ENCODE peak calls at places on chromosomes 4 and X, in six cellular contexts. One of them, this sample, is unnamed.

GRCh38 chrX:130165181-130165702 is 399 bp downstream of the AIFM1 start:
- DNase-seq in Caco-2: no peak
- DNase-seq in astrocyte: no peak
- DNase-seq in fibroblast of lung: peak
- DNase-seq in cardiac fibroblast: peak
- DNase-seq in cardiac muscle cell: no peak
- DNase-seq in this sample: peak

GRCh38 chr4:138875886-138876608 is 139.5 kb upstream of the NOCT start:
- DNase-seq in Caco-2: peak
- DNase-seq in cardiac muscle cell: no peak
- DNase-seq in astrocyte: peak
- DNase-seq in cardiac fibroblast: peak
- DNase-seq in fibroblast of lung: peak
- DNase-seq in this sample: peak

GRCh38 chrX:39753296-39753996 is 344.3 kb downstream of the BCOR start:
- DNase-seq in cardiac fibroblast: peak
- DNase-seq in cardiac muscle cell: no peak
- DNase-seq in Caco-2: peak
- DNase-seq in astrocyte: peak
- DNase-seq in fibroblast of lung: no peak
- DNase-seq in this sample: peak

GRCh38 chrX:48761674-48762471 is at the start of gene GLOD5:
- DNase-seq in Caco-2: peak
- DNase-seq in cardiac muscle cell: peak
- DNase-seq in cardiac fibroblast: peak
- DNase-seq in fibroblast of lung: no peak
- DNase-seq in astrocyte: no peak
- DNase-seq in this sample: no peak

GRCh38 chr4:118823471-118823870 is 12.5 kb downstream of the SEC24D start:
- DNase-seq in fibroblast of lung: no peak
- DNase-seq in Caco-2: no peak
- DNase-seq in astrocyte: no peak
- DNase-seq in cardiac muscle cell: no peak
- DNase-seq in cardiac fibroblast: no peak
- DNase-seq in this sample: no peak

GRCh38 chr4:53987761-53988171 is 76.6 kb downstream of the CHIC2 start:
- DNase-seq in Caco-2: no peak
- DNase-seq in astrocyte: peak
- DNase-seq in fibroblast of lung: peak
- DNase-seq in cardiac fibroblast: peak
- DNase-seq in cardiac muscle cell: no peak
- DNase-seq in this sample: peak

GRCh38 chrX:42714981-42715688 is 62.8 kb downstream of the PPP1R2C start:
- DNase-seq in astrocyte: peak
- DNase-seq in fibroblast of lung: peak
- DNase-seq in cardiac fibroblast: no peak
- DNase-seq in Caco-2: no peak
- DNase-seq in cardiac muscle cell: peak
- DNase-seq in this sample: no peak

GRCh38 chr4:47483722-47484121 is 1.4 kb upstream of the ATP10D start:
- DNase-seq in cardiac muscle cell: no peak
- DNase-seq in fibroblast of lung: no peak
- DNase-seq in Caco-2: peak
- DNase-seq in astrocyte: peak
- DNase-seq in cardiac fibroblast: no peak
- DNase-seq in this sample: peak

GRCh38 chrX:101191217-101191750 is 28.3 kb upstream of the DRP2 start:
- DNase-seq in Caco-2: no peak
- DNase-seq in cardiac muscle cell: peak
- DNase-seq in cardiac fibroblast: peak
- DNase-seq in astrocyte: no peak
- DNase-seq in fibroblast of lung: no peak
- DNase-seq in this sample: no peak

GRCh38 chr4:5003918-5004317 is 15.3 kb downstream of the CYTL1 start:
- DNase-seq in astrocyte: no peak
- DNase-seq in cardiac fibroblast: no peak
- DNase-seq in cardiac muscle cell: no peak
- DNase-seq in Caco-2: no peak
- DNase-seq in fibroblast of lung: no peak
- DNase-seq in this sample: no peak
- TF ChIP-seq CTCF in astrocyte: no peak
- TF ChIP-seq CTCF in cardiac fibroblast: no peak
- TF ChIP-seq CTCF in cardiac muscle cell: no peak
- TF ChIP-seq CTCF in Caco-2: no peak
- TF ChIP-seq CTCF in fibroblast of lung: no peak
- TF ChIP-seq CTCF in this sample: no peak

GRCh38 chr4:83889802-83890201 is 353.9 kb downstream of the GPAT3 start:
- DNase-seq in fibroblast of lung: no peak
- DNase-seq in cardiac fibroblast: peak
- DNase-seq in cardiac muscle cell: no peak
- DNase-seq in astrocyte: peak
- DNase-seq in Caco-2: no peak
- DNase-seq in this sample: peak
- H3K4me3 ChIP-seq in fibroblast of lung: no peak
- H3K4me3 ChIP-seq in cardiac fibroblast: no peak
- H3K4me3 ChIP-seq in cardiac muscle cell: no peak
- H3K4me3 ChIP-seq in astrocyte: peak
- H3K4me3 ChIP-seq in Caco-2: no peak
- H3K4me3 ChIP-seq in this sample: no peak

GRCh38 chrX:136931661-136932060 is 51.1 kb upstream of the RBMX start:
- DNase-seq in Caco-2: no peak
- DNase-seq in astrocyte: no peak
- DNase-seq in fibroblast of lung: no peak
- DNase-seq in cardiac fibroblast: no peak
- DNase-seq in cardiac muscle cell: no peak
- DNase-seq in this sample: no peak
- TF ChIP-seq CTCF in Caco-2: no peak
- TF ChIP-seq CTCF in astrocyte: no peak
- TF ChIP-seq CTCF in fibroblast of lung: no peak
- TF ChIP-seq CTCF in cardiac fibroblast: no peak
- TF ChIP-seq CTCF in cardiac muscle cell: no peak
- TF ChIP-seq CTCF in this sample: no peak

DNA sequence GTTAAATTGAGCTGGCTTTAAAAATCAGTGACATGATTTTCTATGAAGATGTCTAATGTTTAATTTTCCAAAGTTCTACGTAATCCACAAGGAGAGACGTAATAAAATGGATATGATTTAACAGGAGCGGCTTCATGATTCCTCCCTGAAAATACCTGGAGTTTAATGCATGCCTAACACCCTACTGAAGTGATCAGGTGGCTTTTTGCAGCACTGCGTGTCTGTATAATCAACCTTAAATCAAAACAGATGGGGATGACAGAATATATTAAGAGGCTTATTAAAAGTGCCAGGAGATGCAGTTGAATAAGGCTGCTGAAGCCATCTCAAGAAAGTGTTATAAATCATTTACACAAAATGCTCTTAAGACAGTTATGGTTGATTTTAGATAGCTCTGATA is 112.4 kb upstream of the TLR3 start:
- DNase-seq in Caco-2: no peak
- DNase-seq in cardiac fibroblast: no peak
- DNase-seq in cardiac muscle cell: no peak
- DNase-seq in astrocyte: no peak
- DNase-seq in fibroblast of lung: no peak
- DNase-seq in this sample: no peak
- H3K4me3 ChIP-seq in Caco-2: no peak
- H3K4me3 ChIP-seq in cardiac fibroblast: no peak
- H3K4me3 ChIP-seq in cardiac muscle cell: no peak
- H3K4me3 ChIP-seq in astrocyte: no peak
- H3K4me3 ChIP-seq in fibroblast of lung: no peak
- H3K4me3 ChIP-seq in this sample: no peak

GRCh38 chrX:70426286-70427278 is 3.5 kb downstream of the GDPD2 start:
- DNase-seq in Caco-2: no peak
- DNase-seq in fibroblast of lung: no peak
- DNase-seq in cardiac muscle cell: no peak
- DNase-seq in cardiac fibroblast: no peak
- DNase-seq in astrocyte: no peak
- DNase-seq in this sample: no peak

GRCh38 chrX:70421618-70422017 is 1.5 kb upstream of the GDPD2 start:
- DNase-seq in fibroblast of lung: no peak
- DNase-seq in Caco-2: no peak
- DNase-seq in astrocyte: no peak
- DNase-seq in cardiac fibroblast: peak
- DNase-seq in cardiac muscle cell: no peak
- DNase-seq in this sample: no peak

GRCh38 chrX:70423937-70424336 is 823 bp downstream of the GDPD2 start:
- DNase-seq in astrocyte: no peak
- DNase-seq in cardiac muscle cell: no peak
- DNase-seq in Caco-2: peak
- DNase-seq in cardiac fibroblast: no peak
- DNase-seq in fibroblast of lung: no peak
- DNase-seq in this sample: no peak

GRCh38 chrX:70424801-70425200 is 1.7 kb downstream of the GDPD2 start:
- DNase-seq in Caco-2: no peak
- DNase-seq in cardiac muscle cell: no peak
- DNase-seq in astrocyte: no peak
- DNase-seq in cardiac fibroblast: no peak
- DNase-seq in fibroblast of lung: no peak
- DNase-seq in this sample: no peak

DNA sequence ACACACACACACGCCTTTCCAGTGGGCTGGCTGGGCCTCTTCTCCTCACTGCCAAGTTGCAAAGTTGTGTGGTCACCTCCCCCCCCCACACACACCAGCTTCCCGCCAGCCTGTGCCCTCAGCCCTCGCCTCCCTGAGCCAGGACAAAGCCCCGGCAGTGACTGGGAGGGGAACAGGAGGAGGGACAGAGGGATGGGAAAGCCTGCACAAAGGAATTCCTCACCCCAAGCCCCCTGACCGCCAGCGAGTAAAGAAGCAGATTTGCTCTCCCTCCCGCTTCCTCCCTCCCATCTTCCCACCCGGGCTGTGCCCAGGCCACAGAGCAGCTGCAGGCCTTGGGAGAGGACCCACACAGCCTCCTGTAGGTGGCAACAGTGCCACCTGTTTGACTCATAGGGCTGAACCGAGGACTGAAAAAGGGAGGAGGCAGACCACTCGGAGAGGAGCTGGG is at the start of gene GDPD2:
- DNase-seq in cardiac fibroblast: peak
- DNase-seq in Caco-2: peak
- DNase-seq in cardiac muscle cell: peak
- DNase-seq in astrocyte: peak
- DNase-seq in fibroblast of lung: peak
- DNase-seq in this sample: peak
- TF ChIP-seq CTCF in cardiac fibroblast: no peak
- TF ChIP-seq CTCF in Caco-2: no peak
- TF ChIP-seq CTCF in cardiac muscle cell: no peak
- TF ChIP-seq CTCF in astrocyte: no peak
- TF ChIP-seq CTCF in fibroblast of lung: no peak
- TF ChIP-seq CTCF in this sample: no peak

DNA sequence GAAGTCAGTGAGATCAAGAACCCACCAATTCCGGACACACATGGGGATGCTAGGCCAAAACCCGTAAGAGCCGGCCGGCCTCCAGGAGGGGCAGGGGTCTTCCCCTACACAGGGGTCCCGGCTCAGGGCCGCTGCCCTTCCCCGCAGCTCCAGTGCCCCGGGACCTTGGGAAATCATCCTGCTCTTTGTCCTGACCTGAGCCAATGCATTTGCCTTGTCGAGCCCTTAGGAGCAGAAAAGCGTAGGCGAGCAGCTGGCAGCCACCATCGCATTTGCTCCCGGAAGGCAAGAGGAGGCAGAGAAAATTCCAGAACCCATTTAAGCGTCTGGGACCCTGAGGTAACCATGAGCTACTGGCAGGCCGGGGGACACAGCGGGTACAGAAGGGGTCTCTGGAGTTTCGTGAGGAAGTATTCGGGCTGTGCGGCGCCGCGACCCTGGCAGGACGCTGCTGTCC is 7.4 kb upstream of the TNIP2 start:
- DNase-seq in astrocyte: no peak
- DNase-seq in cardiac muscle cell: no peak
- DNase-seq in cardiac fibroblast: peak
- DNase-seq in Caco-2: no peak
- DNase-seq in fibroblast of lung: no peak
- DNase-seq in this sample: peak
- H3K4me3 ChIP-seq in astrocyte: peak
- H3K4me3 ChIP-seq in cardiac muscle cell: no peak
- H3K4me3 ChIP-seq in cardiac fibroblast: peak
- H3K4me3 ChIP-seq in Caco-2: no peak
- H3K4me3 ChIP-seq in fibroblast of lung: peak
- H3K4me3 ChIP-seq in this sample: peak

This sample was measured in fibroblast of the aortic adventitia.